ENCODE peak calls at places on chromosomes 11 and 22, in four cellular contexts. One of them, this sample, is unnamed. For H3K4me1, the result is how much of the 10 kb centered on the place peaks cover.

GRCh38 chr11:117669062-117669461 is 128.0 kb downstream of the DSCAML1 start:
- DNase-seq in HCT116: no peak
- DNase-seq in astrocyte: no peak
- DNase-seq in adipocyte: no peak
- DNase-seq in this sample: no peak

GRCh38 chr11:134592391-134592990 is 180.4 kb upstream of the B3GAT1 start:
- DNase-seq in HCT116: peak
- DNase-seq in astrocyte: no peak
- DNase-seq in adipocyte: no peak
- DNase-seq in this sample: no peak

GRCh38 chr22:42432818-42433217 is 615 bp upstream of the NFAM1 start:
- DNase-seq in HCT116: no peak
- DNase-seq in astrocyte: no peak
- DNase-seq in adipocyte: no peak
- DNase-seq in this sample: no peak

GRCh38 chr11:83355406-83355805 is 69.2 kb upstream of the CCDC90B start:
- DNase-seq in HCT116: no peak
- DNase-seq in astrocyte: no peak
- DNase-seq in adipocyte: no peak
- DNase-seq in this sample: no peak

GRCh38 chr11:1122356-1123002 is 35.3 kb upstream of the MUC5AC start:
- DNase-seq in HCT116: no peak
- DNase-seq in astrocyte: no peak
- DNase-seq in adipocyte: no peak
- DNase-seq in this sample: peak

GRCh38 chr11:111733655-111734088 is 32.5 kb downstream of the PPP2R1B start:
- DNase-seq in HCT116: no peak
- DNase-seq in astrocyte: peak
- DNase-seq in adipocyte: no peak
- DNase-seq in this sample: peak

GRCh38 chr11:32116668-32117067 is 25.8 kb downstream of the RCN1 start:
- DNase-seq in HCT116: no peak
- DNase-seq in astrocyte: no peak
- DNase-seq in adipocyte: no peak
- DNase-seq in this sample: no peak

GRCh38 chr11:67538306-67538705 is 15.1 kb upstream of the CABP2 start:
- DNase-seq in HCT116: no peak
- DNase-seq in astrocyte: no peak
- DNase-seq in adipocyte: no peak
- DNase-seq in this sample: no peak

GRCh38 chr22:39248254-39248653 is 3.5 kb upstream of the PDGFB start:
- DNase-seq in HCT116: no peak
- DNase-seq in astrocyte: no peak
- DNase-seq in adipocyte: no peak
- DNase-seq in this sample: no peak

GRCh38 chr11:46991391-46991790 is 54.8 kb downstream of the CSTPP1 start:
- DNase-seq in HCT116: no peak
- DNase-seq in astrocyte: no peak
- DNase-seq in adipocyte: peak
- DNase-seq in this sample: no peak

GRCh38 chr11:70251583-70252285 is 18.8 kb upstream of the PPFIA1 start:
- DNase-seq in HCT116: no peak
- DNase-seq in astrocyte: peak
- DNase-seq in adipocyte: no peak
- DNase-seq in this sample: peak

GRCh38 chr22:32527756-32528155 is 53.1 kb downstream of the FBXO7 start:
- DNase-seq in HCT116: no peak
- DNase-seq in astrocyte: no peak
- DNase-seq in adipocyte: no peak
- DNase-seq in this sample: no peak

GRCh38 chr11:82465481-82465880 is 268.2 kb downstream of the FAM181B start:
- DNase-seq in HCT116: no peak
- DNase-seq in astrocyte: no peak
- DNase-seq in adipocyte: no peak
- DNase-seq in this sample: no peak

GRCh38 chr11:76169473-76169881 is 36.8 kb downstream of the WNT11 start:
- DNase-seq in HCT116: no peak
- DNase-seq in astrocyte: no peak
- DNase-seq in adipocyte: no peak
- DNase-seq in this sample: no peak

GRCh38 chr11:24233041-24233440 is 263.8 kb upstream of the LUZP2 start:
- DNase-seq in HCT116: no peak
- DNase-seq in astrocyte: peak
- DNase-seq in adipocyte: no peak
- DNase-seq in this sample: no peak

GRCh38 chr11:118079507-118079906 is 2.6 kb downstream of the TMPRSS4 start:
- DNase-seq in HCT116: no peak
- DNase-seq in astrocyte: no peak
- DNase-seq in adipocyte: no peak
- DNase-seq in this sample: peak

GRCh38 chr22:49789289-49790141 is 38.2 kb downstream of the BRD1 start:
- DNase-seq in HCT116: no peak
- DNase-seq in astrocyte: no peak
- DNase-seq in adipocyte: peak
- DNase-seq in this sample: peak

GRCh38 chr11:121293276-121293569 is 652 bp downstream of the SC5D start:
- DNase-seq in HCT116: no peak
- DNase-seq in astrocyte: no peak
- DNase-seq in adipocyte: no peak
- DNase-seq in this sample: no peak

GRCh38 chr11:86251285-86251830 is 6.8 kb downstream of the EED start:
- DNase-seq in HCT116: no peak
- DNase-seq in astrocyte: no peak
- DNase-seq in adipocyte: no peak
- DNase-seq in this sample: no peak

GRCh38 chr11:107123022-107123421 is 104.7 kb upstream of the GUCY1A2 start:
- DNase-seq in HCT116: no peak
- DNase-seq in astrocyte: no peak
- DNase-seq in adipocyte: peak
- DNase-seq in this sample: no peak

GRCh38 chr11:65204646-65205601 is 23.2 kb downstream of the CAPN1 start:
- DNase-seq in HCT116: no peak
- DNase-seq in astrocyte: no peak
- DNase-seq in adipocyte: peak
- DNase-seq in this sample: peak

GRCh38 chr11:118258410-118258809 is 5.7 kb downstream of the MPZL2 start:
- DNase-seq in HCT116: no peak
- DNase-seq in astrocyte: no peak
- DNase-seq in adipocyte: no peak
- DNase-seq in this sample: no peak

GRCh38 chr22:26143801-26144325 is 25.4 kb upstream of the SEZ6L start:
- DNase-seq in HCT116: no peak
- DNase-seq in astrocyte: no peak
- DNase-seq in adipocyte: no peak
- DNase-seq in this sample: no peak

GRCh38 chr11:61728940-61729219 is 23.6 kb upstream of the MYRF start:
- DNase-seq in HCT116: peak
- DNase-seq in astrocyte: peak
- DNase-seq in adipocyte: peak
- DNase-seq in this sample: peak

GRCh38 chr22:27690596-27690995 is 111.0 kb downstream of the MN1 start:
- DNase-seq in HCT116: no peak
- DNase-seq in astrocyte: no peak
- DNase-seq in adipocyte: no peak
- DNase-seq in this sample: no peak

GRCh38 chr11:118662401-118663271 is 16.8 kb downstream of the TREH start:
- DNase-seq in HCT116: no peak
- DNase-seq in astrocyte: no peak
- DNase-seq in adipocyte: peak
- DNase-seq in this sample: no peak

GRCh38 chr22:37635157-37635556 is 4.3 kb upstream of the SH3BP1 start:
- DNase-seq in HCT116: no peak
- DNase-seq in astrocyte: no peak
- DNase-seq in adipocyte: no peak
- DNase-seq in this sample: no peak

GRCh38 chr11:123145661-123146060 is 49.4 kb downstream of the CLMP start:
- DNase-seq in HCT116: no peak
- DNase-seq in astrocyte: no peak
- DNase-seq in adipocyte: no peak
- DNase-seq in this sample: no peak
- H3K4me3 ChIP-seq in HCT116: peak
- H3K4me3 ChIP-seq in astrocyte: no peak
- H3K4me3 ChIP-seq in adipocyte: peak
- H3K4me3 ChIP-seq in this sample: no peak

GRCh38 chr11:127105578-127105977 is 105.0 kb upstream of the KIRREL3 start:
- DNase-seq in HCT116: no peak
- DNase-seq in astrocyte: no peak
- DNase-seq in adipocyte: no peak
- DNase-seq in this sample: no peak
- H3K9ac ChIP-seq in HCT116: no peak
- H3K9ac ChIP-seq in astrocyte: no peak
- H3K9ac ChIP-seq in adipocyte: no peak
- H3K9ac ChIP-seq in this sample: no peak

GRCh38 chr11:74592441-74593362 is at the start of gene POLD3:
- DNase-seq in HCT116: peak
- DNase-seq in astrocyte: peak
- DNase-seq in adipocyte: peak
- DNase-seq in this sample: peak
- H3K4me1 ChIP-seq in HCT116: under half
- H3K4me1 ChIP-seq in astrocyte: under half
- H3K4me1 ChIP-seq in adipocyte: under half
- H3K4me1 ChIP-seq in this sample: under half

GRCh38 chr11:30345644-30346043 is 22.7 kb downstream of the ARL14EP start:
- DNase-seq in HCT116: no peak
- DNase-seq in astrocyte: no peak
- DNase-seq in adipocyte: no peak
- DNase-seq in this sample: no peak

GRCh38 chr11:30346068-30346688 is 23.3 kb downstream of the ARL14EP start:
- DNase-seq in HCT116: peak
- DNase-seq in astrocyte: no peak
- DNase-seq in adipocyte: peak
- DNase-seq in this sample: no peak

GRCh38 chr11:30348035-30348434 is 25.1 kb downstream of the ARL14EP start:
- DNase-seq in HCT116: no peak
- DNase-seq in astrocyte: no peak
- DNase-seq in adipocyte: no peak
- DNase-seq in this sample: no peak

GRCh38 chr11:30344085-30344484 is 21.2 kb downstream of the ARL14EP start:
- DNase-seq in HCT116: no peak
- DNase-seq in astrocyte: no peak
- DNase-seq in adipocyte: no peak
- DNase-seq in this sample: no peak

DNA sequence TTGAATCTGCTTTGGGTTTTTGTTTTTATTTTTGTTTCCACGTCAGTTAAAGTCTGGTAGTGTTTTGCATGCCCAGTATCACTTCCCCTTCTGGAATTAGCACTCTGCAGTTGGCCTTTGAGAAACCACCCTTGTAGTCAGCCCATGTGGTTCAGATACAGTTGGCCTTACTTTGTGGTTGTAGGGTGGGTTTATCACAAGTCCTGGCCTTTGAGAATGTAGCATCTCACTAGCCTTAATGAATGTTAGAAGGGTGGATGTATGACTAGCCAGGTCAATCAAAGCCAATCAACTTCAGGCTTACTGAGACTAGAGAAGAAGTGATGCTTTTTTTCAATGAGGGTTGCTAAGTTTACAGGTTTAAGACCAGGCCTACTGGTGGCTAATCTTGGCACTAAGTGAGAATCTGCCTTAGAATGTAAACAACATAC is 19.8 kb downstream of the ARL14EP start:
- DNase-seq in HCT116: no peak
- DNase-seq in astrocyte: no peak
- DNase-seq in adipocyte: no peak
- DNase-seq in this sample: no peak
- H3K4me3 ChIP-seq in HCT116: no peak
- H3K4me3 ChIP-seq in astrocyte: no peak
- H3K4me3 ChIP-seq in adipocyte: no peak
- H3K4me3 ChIP-seq in this sample: no peak